ENCODE peak calls at places on chromosomes 2 and 18, in ten cellular contexts. One of them, this sample, is unnamed.

GRCh38 chr2:233980955-233981555 is 63.9 kb downstream of the TRPM8 start:
- DNase-seq in endodermal cell: no peak
- DNase-seq in fibroblast of the conjunctiva: no peak
- DNase-seq in dermis microvascular lymphatic vessel endothelial cell: no peak
- DNase-seq in G401: peak; percentile 59
- DNase-seq in AG04449: no peak
- DNase-seq in Kasumi-1: no peak
- DNase-seq in HFFc6: no peak
- DNase-seq in PC-3: no peak
- DNase-seq in MCF 10A: no peak
- DNase-seq in this sample: no peak

GRCh38 chr2:98634406-98635092 is 26.2 kb downstream of the UNC50 start:
- DNase-seq in HFFc6: no peak
- DNase-seq in fibroblast of the conjunctiva: no peak
- DNase-seq in dermis microvascular lymphatic vessel endothelial cell: peak; percentile 32
- DNase-seq in G401: no peak
- DNase-seq in Kasumi-1: peak; percentile 64
- DNase-seq in MCF 10A: peak; percentile 30
- DNase-seq in AG04449: no peak
- DNase-seq in endodermal cell: peak; percentile 89
- DNase-seq in PC-3: peak; percentile 38
- DNase-seq in this sample: no peak

GRCh38 chr2:95730813-95731212 is 139.0 kb downstream of the TRIM43 start:
- DNase-seq in HFFc6: no peak
- DNase-seq in MCF 10A: no peak
- DNase-seq in dermis microvascular lymphatic vessel endothelial cell: no peak
- DNase-seq in fibroblast of the conjunctiva: no peak
- DNase-seq in G401: no peak
- DNase-seq in Kasumi-1: no peak
- DNase-seq in endodermal cell: no peak
- DNase-seq in PC-3: no peak
- DNase-seq in AG04449: no peak
- DNase-seq in this sample: no peak

GRCh38 chr18:79796531-79797390 is 977 bp upstream of the KCNG2 start:
- DNase-seq in fibroblast of the conjunctiva: no peak
- DNase-seq in MCF 10A: no peak
- DNase-seq in AG04449: no peak
- DNase-seq in PC-3: no peak
- DNase-seq in Kasumi-1: no peak
- DNase-seq in HFFc6: no peak
- DNase-seq in G401: no peak
- DNase-seq in endodermal cell: no peak
- DNase-seq in dermis microvascular lymphatic vessel endothelial cell: no peak
- DNase-seq in this sample: peak; percentile 66

GRCh38 chr2:218952160-218952559 is 7.3 kb upstream of the CDK5R2 start:
- DNase-seq in Kasumi-1: no peak
- DNase-seq in AG04449: no peak
- DNase-seq in dermis microvascular lymphatic vessel endothelial cell: no peak
- DNase-seq in fibroblast of the conjunctiva: no peak
- DNase-seq in PC-3: no peak
- DNase-seq in HFFc6: no peak
- DNase-seq in G401: no peak
- DNase-seq in endodermal cell: no peak
- DNase-seq in MCF 10A: no peak
- DNase-seq in this sample: no peak

GRCh38 chr2:217802261-217802660 is 200.5 kb downstream of the TNS1 start:
- DNase-seq in HFFc6: no peak
- DNase-seq in fibroblast of the conjunctiva: no peak
- DNase-seq in endodermal cell: no peak
- DNase-seq in MCF 10A: no peak
- DNase-seq in PC-3: no peak
- DNase-seq in AG04449: no peak
- DNase-seq in dermis microvascular lymphatic vessel endothelial cell: no peak
- DNase-seq in G401: no peak
- DNase-seq in Kasumi-1: no peak
- DNase-seq in this sample: no peak

GRCh38 chr2:156021326-156022040 is 311.0 kb downstream of the NR4A2 start:
- DNase-seq in MCF 10A: peak; percentile 8
- DNase-seq in G401: no peak
- DNase-seq in fibroblast of the conjunctiva: no peak
- DNase-seq in Kasumi-1: no peak
- DNase-seq in PC-3: peak; percentile 48
- DNase-seq in HFFc6: no peak
- DNase-seq in AG04449: no peak
- DNase-seq in endodermal cell: peak; percentile 60
- DNase-seq in dermis microvascular lymphatic vessel endothelial cell: no peak
- DNase-seq in this sample: no peak

GRCh38 chr2:56713161-56713676 is 529.4 kb downstream of the CCDC85A start:
- DNase-seq in AG04449: peak; percentile 82
- DNase-seq in PC-3: peak; percentile 13
- DNase-seq in dermis microvascular lymphatic vessel endothelial cell: no peak
- DNase-seq in fibroblast of the conjunctiva: peak; percentile 14
- DNase-seq in G401: no peak
- DNase-seq in HFFc6: peak; percentile 94
- DNase-seq in Kasumi-1: no peak
- DNase-seq in endodermal cell: no peak
- DNase-seq in MCF 10A: no peak
- DNase-seq in this sample: no peak

GRCh38 chr2:71313016-71313766 is 18.4 kb upstream of the ZNF638 start:
- DNase-seq in endodermal cell: no peak
- DNase-seq in MCF 10A: no peak
- DNase-seq in G401: no peak
- DNase-seq in fibroblast of the conjunctiva: no peak
- DNase-seq in dermis microvascular lymphatic vessel endothelial cell: no peak
- DNase-seq in Kasumi-1: no peak
- DNase-seq in HFFc6: no peak
- DNase-seq in PC-3: no peak
- DNase-seq in AG04449: no peak
- DNase-seq in this sample: no peak

GRCh38 chr2:204060896-204061640 is 124.5 kb downstream of the ICOS start:
- DNase-seq in PC-3: no peak
- DNase-seq in MCF 10A: no peak
- DNase-seq in fibroblast of the conjunctiva: no peak
- DNase-seq in AG04449: no peak
- DNase-seq in HFFc6: no peak
- DNase-seq in Kasumi-1: no peak
- DNase-seq in G401: no peak
- DNase-seq in dermis microvascular lymphatic vessel endothelial cell: no peak
- DNase-seq in endodermal cell: no peak
- DNase-seq in this sample: no peak

GRCh38 chr2:23594079-23594494 is 209.1 kb downstream of the KLHL29 start:
- DNase-seq in HFFc6: no peak
- DNase-seq in dermis microvascular lymphatic vessel endothelial cell: peak; percentile 19
- DNase-seq in AG04449: no peak
- DNase-seq in PC-3: no peak
- DNase-seq in Kasumi-1: no peak
- DNase-seq in fibroblast of the conjunctiva: no peak
- DNase-seq in G401: peak; percentile 19
- DNase-seq in MCF 10A: no peak
- DNase-seq in endodermal cell: no peak
- DNase-seq in this sample: peak; percentile 59